ENCODE peak calls at places on chromosomes 7 and 10, in five cellular contexts. A is SK-N-SH, Y is transverse colon, J is stomach, M is mammary epithelial cell. N is an unnamed sample.

GRCh38 chr10:338176-339037 is 203.2 kb downstream of the ZMYND11 start:
- DNase-seq in A (no peak), Y (no peak), J (peak; percentile 73), M (peak; percentile 6), N (no peak)

GRCh38 chr10:99672884-99673283 is 13.6 kb downstream of the ENTPD7 start:
- DNase-seq in A (no peak), Y (no peak), J (no peak), M (peak; percentile 82), N (no peak)

GRCh38 chr10:88901610-88902327 is 21.7 kb downstream of the STAMBPL1 start:
- DNase-seq in A (no peak), Y (no peak), J (no peak), M (no peak), N (no peak)

GRCh38 chr10:89207801-89208551 is 859 bp upstream of the CH25H start:
- DNase-seq in A (peak; percentile 68), Y (peak; percentile 33), J (no peak), M (no peak), N (peak; percentile 28)

GRCh38 chr10:102234866-102235597 is 6.3 kb downstream of the PITX3 start:
- DNase-seq in A (peak; percentile 21), Y (no peak), J (no peak), M (no peak), N (no peak)

GRCh38 chr7:116258734-116259133 is 48.4 kb downstream of the TES start:
- DNase-seq in A (peak; percentile 32), Y (no peak), J (no peak), M (peak; percentile 50), N (no peak)

GRCh38 chr7:90846171-90846570 is 250.1 kb downstream of the CDK14 start:
- DNase-seq in A (no peak), Y (no peak), J (no peak), M (no peak), N (no peak)

GRCh38 chr7:41880107-41880506 is 177.2 kb upstream of the INHBA start:
- DNase-seq in A (no peak), Y (no peak), J (no peak), M (no peak), N (no peak)

GRCh38 chr10:15426558-15426957 is 55.5 kb upstream of the FAM171A1 start:
- DNase-seq in A (no peak), Y (no peak), J (no peak), M (no peak), N (no peak)

GRCh38 chr10:96512524-96512991 is 1.2 kb downstream of the TLL2 start:
- DNase-seq in A (peak; percentile 63), Y (peak; percentile 27), J (no peak), M (no peak), N (peak; percentile 44)

GRCh38 chr10:132967540-132967939 is 25.2 kb upstream of the CFAP46 start:
- DNase-seq in A (no peak), Y (peak; percentile 35), J (no peak), M (no peak), N (no peak)

GRCh38 chr7:131164025-131164899 is 163.4 kb upstream of the MKLN1 start:
- DNase-seq in A (no peak), Y (no peak), J (no peak), M (peak; percentile 78), N (no peak)

GRCh38 chr7:23415198-23415597 is 55.1 kb downstream of the IGF2BP3 start:
- DNase-seq in A (no peak), Y (no peak), J (no peak), M (no peak), N (peak; percentile 51)

GRCh38 chr10:47257396-47258120 is 42.4 kb upstream of the GDF10 start:
- DNase-seq in A (no peak), Y (no peak), J (no peak), M (peak; percentile 54), N (no peak)

GRCh38 chr7:52309631-52310030 is 725.8 kb upstream of the POM121L12 start:
- DNase-seq in A (no peak), Y (no peak), J (no peak), M (no peak), N (no peak)

GRCh38 chr10:132498562-132499366 is 38.8 kb upstream of the INPP5A start:
- DNase-seq in A (no peak), Y (no peak), J (no peak), M (no peak), N (no peak)

GRCh38 chr10:77311186-77311585 is 326.4 kb downstream of the KCNMA1 start:
- DNase-seq in A (no peak), Y (no peak), J (no peak), M (no peak), N (no peak)
- H3K27ac ChIP-seq in A (no peak overlapping the region), Y (no peak overlapping the region), J (no peak overlapping the region), M (no peak overlapping the region), N (no peak overlapping the region)

DNA sequence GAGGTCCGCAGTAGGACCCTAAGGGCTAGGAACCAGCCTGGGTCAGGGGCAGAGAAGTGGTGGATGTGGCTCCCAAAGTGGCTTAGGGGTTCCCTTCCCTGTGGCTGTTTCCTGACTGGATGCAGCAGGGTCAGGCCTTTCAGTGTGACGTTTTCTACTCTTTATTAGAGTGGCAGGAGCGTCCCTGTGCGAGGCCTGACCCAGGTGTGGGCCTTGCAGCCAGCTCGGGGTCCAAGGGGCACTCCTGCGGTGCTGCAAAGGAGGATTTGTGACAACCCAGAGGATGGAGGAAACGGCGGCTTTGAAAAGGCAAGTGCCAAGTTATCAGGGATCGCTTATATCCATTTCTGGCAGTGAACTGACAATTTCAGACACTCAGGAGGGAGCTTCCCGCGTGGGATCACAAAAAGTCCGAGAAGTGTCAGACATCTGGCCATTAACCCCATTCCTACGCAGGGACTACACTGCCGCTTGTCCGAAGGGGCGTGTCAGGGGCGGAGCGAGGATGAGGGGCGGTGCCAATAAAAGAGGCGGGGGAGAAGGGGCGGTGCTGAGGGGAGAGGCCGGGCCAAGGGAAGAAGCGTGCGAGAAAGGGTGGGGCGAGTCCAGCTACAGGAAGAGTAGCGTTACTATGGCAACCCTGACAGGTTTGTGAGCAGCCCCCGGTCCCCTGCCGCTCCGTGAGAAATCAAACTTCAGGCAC is 98.8 kb upstream of the ZNF722 start:
- DNase-seq in A (peak; percentile 95), Y (peak; percentile 29), J (no peak), M (no peak), N (peak; percentile 86)
- H3K9me3 ChIP-seq in A (peaks cover 11% of the 10 kb centered on the region), Y (no peaks in the 10 kb centered on the region), J (peaks cover 35% of the 10 kb centered on the region), M (peaks cover 35% of the 10 kb centered on the region), N (no peaks in the 10 kb centered on the region)

DNA sequence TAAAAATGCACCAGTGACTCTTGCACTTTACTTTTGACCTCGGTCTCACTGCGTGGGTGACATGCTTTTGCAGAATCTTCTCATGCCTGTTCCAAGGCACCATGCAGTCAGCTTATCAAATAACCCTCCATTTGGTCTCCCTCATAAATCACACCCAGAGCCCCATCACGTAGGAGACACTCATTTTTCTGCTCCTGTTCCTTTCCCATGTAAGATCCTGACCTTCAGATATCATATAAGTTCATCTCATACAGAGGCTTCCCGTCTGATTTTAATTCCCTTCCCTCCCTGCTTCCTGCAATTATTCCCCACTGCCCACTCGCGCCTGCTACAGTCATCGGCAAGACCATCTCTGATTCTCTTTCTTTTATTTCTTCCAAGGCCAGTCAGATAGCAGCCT is 1226.3 kb upstream of the AUTS2 start:
- DNase-seq in A (peak; percentile 52), Y (no peak), J (no peak), M (no peak), N (no peak)
- H3K4me3 ChIP-seq in A (no peak overlapping the region), Y (no peak overlapping the region), J (no peak overlapping the region), M (no peak overlapping the region), N (no peak overlapping the region)

DNA sequence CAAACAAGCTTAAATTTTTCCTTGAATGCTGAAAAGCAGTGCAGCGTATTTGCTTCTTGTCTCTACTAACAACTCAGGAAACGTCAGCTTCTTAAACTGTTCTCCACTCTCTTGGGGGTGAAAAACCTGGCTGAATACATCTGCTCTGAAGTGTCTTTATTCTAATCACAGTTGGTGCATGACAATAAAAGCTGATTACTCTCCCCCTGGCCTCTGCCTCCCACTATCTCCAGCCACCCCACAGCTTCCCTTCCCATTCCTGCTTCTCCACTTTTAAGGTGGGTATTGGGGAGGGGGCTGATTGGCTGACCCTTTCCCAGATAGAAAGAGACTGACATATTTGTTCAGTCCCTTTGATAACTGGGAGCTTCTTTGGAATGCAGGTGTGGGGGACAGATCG is 456.0 kb downstream of the SORCS1 start:
- DNase-seq in A (no peak), Y (no peak), J (no peak), M (no peak), N (no peak)
- H3K27ac ChIP-seq in A (no peak overlapping the region), Y (no peak overlapping the region), J (no peak overlapping the region), M (no peak overlapping the region), N (no peak overlapping the region)

GRCh38 chr7:143974457-143974856 is 19.8 kb downstream of the OR2F1 start:
- DNase-seq in A (no peak), Y (no peak), J (no peak), M (peak; percentile 19), N (no peak)

GRCh38 chr7:143973870-143974446 is 19.3 kb downstream of the OR2F1 start:
- DNase-seq in A (no peak), Y (no peak), J (no peak), M (no peak), N (no peak)

GRCh38 chr7:143978585-143978984 is 21.5 kb upstream of the OR6B1 start:
- DNase-seq in A (no peak), Y (no peak), J (no peak), M (no peak), N (no peak)

GRCh38 chr7:143979359-143979758 is 20.8 kb upstream of the OR6B1 start:
- DNase-seq in A (no peak), Y (no peak), J (no peak), M (peak; percentile 8), N (no peak)

GRCh38 chr7:143975617-143976016 is 21.0 kb downstream of the OR2F1 start:
- DNase-seq in A (peak; percentile 12), Y (no peak), J (no peak), M (no peak), N (no peak)
- H3K9me3 ChIP-seq in A (peaks cover 3% of the 10 kb centered on the region), Y (no peaks in the 10 kb centered on the region), J (peaks cover 4% of the 10 kb centered on the region), M (no peaks in the 10 kb centered on the region), N (no peaks in the 10 kb centered on the region)

DNA sequence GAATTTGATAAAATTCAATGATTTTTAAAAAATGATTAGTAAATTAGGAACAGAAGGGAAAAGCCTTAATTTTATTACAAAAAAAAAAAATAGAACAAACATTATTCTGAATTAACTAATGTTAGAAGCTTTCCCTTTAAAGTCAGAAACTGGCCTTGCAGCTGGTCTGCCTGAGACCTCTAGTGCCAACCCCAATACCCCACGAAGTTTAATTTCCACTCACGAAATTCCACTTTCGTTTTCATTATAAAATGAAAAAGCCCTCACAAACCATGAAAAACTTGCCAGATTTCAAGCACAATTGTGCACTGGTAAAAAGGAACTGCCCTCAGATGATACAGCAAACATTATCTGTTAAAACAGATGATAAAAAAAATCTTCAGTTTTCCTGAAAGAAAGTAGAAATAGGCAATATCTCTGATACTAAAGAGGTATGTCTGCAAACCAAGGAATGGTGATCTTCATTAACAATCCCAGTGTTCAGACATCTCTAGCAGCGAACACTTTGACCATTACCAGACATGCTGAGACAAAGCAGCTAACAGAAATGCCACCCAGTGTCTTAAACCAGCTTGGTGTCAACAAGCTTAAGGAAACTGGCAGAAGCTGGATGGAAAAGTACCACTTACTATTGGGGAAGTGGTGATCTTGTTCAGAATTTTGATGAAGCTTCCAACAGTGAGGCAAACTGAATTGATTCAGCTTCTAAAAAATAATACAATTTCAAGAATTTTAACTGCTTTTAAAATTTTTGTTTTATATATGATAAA is 80.2 kb downstream of the PALS2 start:
- DNase-seq in A (no peak), Y (no peak), J (no peak), M (peak; percentile 42), N (no peak)
- H3K4me3 ChIP-seq in A (no peak overlapping the region), Y (no peak overlapping the region), J (no peak overlapping the region), M (peak overlapping the region; percentile 8), N (no peak overlapping the region)

GRCh38 chr7:36995776-36996175 is 271.5 kb upstream of the AOAH start:
- DNase-seq in A (no peak), Y (no peak), J (no peak), M (no peak), N (no peak)
- H3K27ac ChIP-seq in A (no peak overlapping the region), Y (no peak overlapping the region), J (no peak overlapping the region), M (no peak overlapping the region), N (no peak overlapping the region)

N was measured in pancreas.